ENCODE peak calls at places on chromosomes 11 and 22, in eight cellular contexts. M, D, K, X, R, W, U and Z are unnamed samples.

GRCh38 chr11:129223260-129223659 is 31.1 kb upstream of the ARHGAP32 start:
- DNase-seq in M (no peak), D (no peak), K (no peak), X (no peak), R (no peak), W (no peak), U (no peak), Z (no peak)

GRCh38 chr11:100808904-100809491 is 121.9 kb downstream of the ARHGAP42 start:
- DNase-seq in M (no peak), D (no peak), K (peak; percentile 21), X (no peak), R (no peak), W (no peak), U (no peak), Z (no peak)

GRCh38 chr11:73139476-73140198 is 2.5 kb downstream of the FCHSD2 start:
- DNase-seq in M (no peak), D (no peak), K (peak; percentile 28), X (no peak), R (no peak), W (no peak), U (no peak), Z (no peak)

GRCh38 chr11:98561216-98561615 is 459.5 kb upstream of the CNTN5 start:
- DNase-seq in M (no peak), D (no peak), K (no peak), X (no peak), R (no peak), W (no peak), U (no peak), Z (no peak)

GRCh38 chr11:87574193-87574592 is 536.5 kb downstream of the TMEM135 start:
- DNase-seq in M (no peak), D (no peak), K (no peak), X (no peak), R (no peak), W (no peak), U (no peak), Z (no peak)

GRCh38 chr11:120306519-120307242 is 18.4 kb upstream of the TLCD5 start:
- DNase-seq in M (no peak), D (peak; percentile 69), K (peak; percentile 65), X (no peak), R (no peak), W (peak; percentile 54), U (no peak), Z (no peak)

GRCh38 chr11:123251656-123252344 is 56.8 kb upstream of the CLMP start:
- DNase-seq in M (no peak), D (no peak), K (no peak), X (peak; percentile 46), R (peak; percentile 74), W (peak; percentile 39), U (no peak), Z (peak; percentile 89)

GRCh38 chr11:128905345-128906184 is 14.4 kb downstream of the KCNJ5 start:
- DNase-seq in M (peak; percentile 86), D (peak; percentile 56), K (peak; percentile 70), X (no peak), R (peak; percentile 55), W (peak; percentile 43), U (no peak), Z (no peak)

GRCh38 chr11:70498171-70498571 is 99.8 kb downstream of the CTTN start:
- DNase-seq in M (no peak), D (no peak), K (no peak), X (no peak), R (no peak), W (no peak), U (no peak), Z (peak; percentile 39)

GRCh38 chr11:84899740-84900139 is 727.4 kb downstream of the DLG2 start:
- DNase-seq in M (no peak), D (no peak), K (peak; percentile 43), X (no peak), R (no peak), W (no peak), U (no peak), Z (no peak)

GRCh38 chr11:111462329-111462728 is 49.9 kb downstream of the BTG4 start:
- DNase-seq in M (peak; percentile 1), D (no peak), K (no peak), X (no peak), R (no peak), W (no peak), U (no peak), Z (no peak)

GRCh38 chr11:112884012-112884767 is 77.0 kb upstream of the NCAM1 start:
- DNase-seq in M (no peak), D (no peak), K (no peak), X (no peak), R (no peak), W (no peak), U (no peak), Z (no peak)

GRCh38 chr11:44377121-44377520 is 67.2 kb upstream of the ALX4 start:
- DNase-seq in M (no peak), D (no peak), K (no peak), X (no peak), R (no peak), W (no peak), U (no peak), Z (no peak)

GRCh38 chr11:9315078-9315688 is 790 bp upstream of the TMEM41B start:
- DNase-seq in M (no peak), D (no peak), K (no peak), X (no peak), R (peak; percentile 35), W (peak; percentile 11), U (no peak), Z (no peak)

GRCh38 chr11:12079726-12080556 is 30.4 kb upstream of the MICAL2 start:
- DNase-seq in M (no peak), D (peak; percentile 50), K (peak; percentile 96), X (peak; percentile 49), R (peak; percentile 70), W (peak; percentile 56), U (peak; percentile 81), Z (peak; percentile 86)

GRCh38 chr22:38068641-38069371 is 11.6 kb downstream of the PICK1 start:
- DNase-seq in M (no peak), D (no peak), K (no peak), X (no peak), R (no peak), W (no peak), U (no peak), Z (peak; percentile 62)

GRCh38 chr22:38069372-38070249 is 12.4 kb downstream of the PICK1 start:
- DNase-seq in M (peak; percentile 55), D (no peak), K (peak; percentile 45), X (no peak), R (peak; percentile 52), W (peak; percentile 29), U (no peak), Z (peak; percentile 94)

GRCh38 chr22:38071421-38072321 is 12.3 kb downstream of the SLC16A8 start:
- DNase-seq in M (peak; percentile 1), D (no peak), K (peak; percentile 20), X (no peak), R (no peak), W (no peak), U (no peak), Z (no peak)

GRCh38 chr22:38072322-38073149 is 11.4 kb downstream of the SLC16A8 start:
- DNase-seq in M (peak; percentile 3), D (no peak), K (no peak), X (no peak), R (no peak), W (no peak), U (no peak), Z (peak; percentile 58)

GRCh38 chr22:38070250-38070921 is 13.2 kb downstream of the PICK1 start:
- DNase-seq in M (peak; percentile 1), D (no peak), K (no peak), X (no peak), R (no peak), W (no peak), U (no peak), Z (peak; percentile 61)
- H3K27ac ChIP-seq in M (no peak overlapping the region), D (peak overlapping the region; percentile 42), K (no peak overlapping the region), X (peak overlapping the region; percentile 96), R (no peak overlapping the region), W (peak overlapping the region; percentile 60), U (peak overlapping the region; percentile 17), Z (peak overlapping the region; percentile 90)

DNA sequence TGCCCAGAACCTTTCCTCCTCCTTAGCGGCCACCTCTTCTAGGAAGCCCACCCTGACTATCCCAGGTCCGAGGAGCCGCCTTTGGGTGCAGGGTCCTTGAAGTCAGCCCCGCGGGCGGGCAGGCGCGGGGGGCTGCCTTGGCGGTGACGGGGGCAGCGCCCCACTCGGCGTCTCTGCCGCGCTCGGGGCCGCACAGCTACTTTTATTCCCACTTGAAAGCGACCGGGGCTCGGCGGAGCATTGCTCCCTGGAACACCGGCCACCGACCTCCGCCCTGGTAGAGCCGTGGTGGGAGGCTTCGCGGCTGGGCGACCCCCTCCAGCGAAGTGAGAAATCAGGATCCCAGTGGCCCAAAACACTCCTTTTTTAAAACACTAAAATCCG is 823 bp upstream of the MAPK11 start:
- DNase-seq in M (no peak), D (no peak), K (no peak), X (no peak), R (no peak), W (no peak), U (no peak), Z (no peak)
- TF ChIP-seq CTCF in M (peak; percentile 11), D (no peak), K (no peak), X (no peak), R (no peak), W (no peak), U (no peak), Z (no peak)

DNA sequence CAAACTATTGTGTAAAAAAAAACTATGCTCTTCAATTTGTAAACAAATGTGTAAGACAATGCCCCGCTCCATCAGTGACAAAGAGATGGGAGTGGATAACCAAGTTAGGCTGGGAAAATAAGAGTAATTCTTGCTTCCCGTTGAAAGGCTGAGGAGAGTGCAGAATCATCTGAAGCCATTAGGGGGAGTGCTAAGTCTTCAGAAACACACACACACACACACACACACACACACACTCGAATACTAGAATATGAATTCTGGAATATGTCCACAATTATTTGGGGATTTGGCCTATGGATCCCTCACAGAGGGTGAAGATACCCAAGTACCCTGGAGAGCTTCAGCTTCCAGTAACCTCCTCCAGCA is 27.8 kb upstream of the ROBO3 start:
- DNase-seq in M (peak; percentile 70), D (no peak), K (peak; percentile 86), X (peak; percentile 24), R (no peak), W (no peak), U (no peak), Z (no peak)
- TF ChIP-seq EP300 in M (no peak), D (no peak), K (no peak), X (no peak), R (no peak), W (no peak), U (no peak), Z (no peak)

GRCh38 chr11:14417975-14418374 is 59.0 kb upstream of the RRAS2 start:
- DNase-seq in M (no peak), D (no peak), K (no peak), X (no peak), R (no peak), W (no peak), U (no peak), Z (no peak)
- H3K27ac ChIP-seq in M (peak overlapping the region; percentile 45), D (no peak overlapping the region), K (no peak overlapping the region), X (peak overlapping the region; percentile 53), R (no peak overlapping the region), W (peak overlapping the region; percentile 35), U (no peak overlapping the region), Z (peak overlapping the region; percentile 60)

DNA sequence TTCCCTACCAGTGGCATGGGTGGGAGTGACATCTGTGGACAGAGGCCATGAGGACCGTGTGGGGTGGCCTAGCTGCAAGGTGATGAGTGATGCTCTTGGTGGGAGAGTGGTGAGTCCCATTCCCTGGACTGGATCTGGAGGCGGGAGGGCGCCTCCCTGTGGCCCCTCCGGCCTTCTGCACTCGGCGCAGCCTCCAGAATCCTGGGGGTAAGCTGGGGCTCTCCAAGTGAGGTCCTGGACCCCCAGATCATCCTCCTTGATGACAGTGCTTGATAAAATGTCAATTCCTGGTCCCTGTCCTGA is 32.3 kb upstream of the PRR5 start:
- DNase-seq in M (peak; percentile 69), D (no peak), K (peak; percentile 41), X (no peak), R (no peak), W (no peak), U (no peak), Z (no peak)
- TF ChIP-seq CTCF in M (peak; percentile 52), D (no peak), K (peak; percentile 21), X (no peak), R (no peak), W (no peak), U (peak; percentile 9), Z (no peak)